ENCODE peak calls at places on chromosomes 1 and 21, in six cellular contexts. One of them, this sample, is unnamed.

GRCh38 chr1:68101829-68102228 is 51.4 kb upstream of the DIRAS3 start:
- DNase-seq in testis: no peak
- DNase-seq in neural progenitor cell: no peak
- DNase-seq in spleen: no peak
- DNase-seq in tibial nerve: no peak
- DNase-seq in A549: no peak
- DNase-seq in this sample: no peak

GRCh38 chr1:214582289-214582891 is 20.6 kb upstream of the CENPF start:
- DNase-seq in testis: no peak
- DNase-seq in neural progenitor cell: peak; percentile 9
- DNase-seq in spleen: no peak
- DNase-seq in tibial nerve: no peak
- DNase-seq in A549: no peak
- DNase-seq in this sample: no peak

GRCh38 chr1:192579319-192579738 is 3.8 kb downstream of the RGS1 start:
- DNase-seq in testis: no peak
- DNase-seq in neural progenitor cell: peak; percentile 34
- DNase-seq in spleen: no peak
- DNase-seq in tibial nerve: no peak
- DNase-seq in A549: no peak
- DNase-seq in this sample: no peak

GRCh38 chr1:247401310-247402098 is 14.5 kb upstream of the NLRP3 start:
- DNase-seq in testis: no peak
- DNase-seq in neural progenitor cell: no peak
- DNase-seq in spleen: no peak
- DNase-seq in tibial nerve: no peak
- DNase-seq in A549: no peak
- DNase-seq in this sample: no peak

GRCh38 chr1:11211925-11212587 is 22.9 kb downstream of the ANGPTL7 start:
- DNase-seq in testis: no peak
- DNase-seq in neural progenitor cell: no peak
- DNase-seq in spleen: no peak
- DNase-seq in tibial nerve: no peak
- DNase-seq in A549: no peak
- DNase-seq in this sample: no peak

GRCh38 chr1:115158181-115158580 is 68.9 kb upstream of the TSPAN2 start:
- DNase-seq in testis: no peak
- DNase-seq in neural progenitor cell: no peak
- DNase-seq in spleen: no peak
- DNase-seq in tibial nerve: peak; percentile 23
- DNase-seq in A549: no peak
- DNase-seq in this sample: no peak

GRCh38 chr1:45272943-45273342 is 53.8 kb upstream of the HPDL start:
- DNase-seq in testis: no peak
- DNase-seq in neural progenitor cell: no peak
- DNase-seq in spleen: no peak
- DNase-seq in tibial nerve: no peak
- DNase-seq in A549: no peak
- DNase-seq in this sample: no peak

GRCh38 chr1:8121261-8122159 is 95.4 kb upstream of the ERRFI1 start:
- DNase-seq in testis: peak; percentile 71
- DNase-seq in neural progenitor cell: no peak
- DNase-seq in spleen: no peak
- DNase-seq in tibial nerve: peak; percentile 61
- DNase-seq in A549: no peak
- DNase-seq in this sample: peak; percentile 70

GRCh38 chr1:196355206-196355786 is 252.9 kb downstream of the KCNT2 start:
- DNase-seq in testis: no peak
- DNase-seq in neural progenitor cell: no peak
- DNase-seq in spleen: no peak
- DNase-seq in tibial nerve: peak; percentile 40
- DNase-seq in A549: peak; percentile 5
- DNase-seq in this sample: no peak

GRCh38 chr21:14923468-14923867 is 141.3 kb downstream of the NRIP1 start:
- DNase-seq in testis: no peak
- DNase-seq in neural progenitor cell: no peak
- DNase-seq in spleen: no peak
- DNase-seq in tibial nerve: no peak
- DNase-seq in A549: no peak
- DNase-seq in this sample: no peak

GRCh38 chr21:46294647-46295176 is 8.6 kb downstream of the YBEY start:
- DNase-seq in testis: no peak
- DNase-seq in neural progenitor cell: no peak
- DNase-seq in spleen: no peak
- DNase-seq in tibial nerve: no peak
- DNase-seq in A549: no peak
- DNase-seq in this sample: no peak

GRCh38 chr1:225735252-225736149 is 42.1 kb upstream of the SRP9 start:
- DNase-seq in testis: peak; percentile 88
- DNase-seq in neural progenitor cell: peak; percentile 23
- DNase-seq in spleen: no peak
- DNase-seq in tibial nerve: peak; percentile 62
- DNase-seq in A549: peak; percentile 82
- DNase-seq in this sample: peak; percentile 67
- H3K4me3 ChIP-seq in testis: no peak overlapping the region
- H3K4me3 ChIP-seq in neural progenitor cell: no peak overlapping the region
- H3K4me3 ChIP-seq in spleen: no peak overlapping the region
- H3K4me3 ChIP-seq in tibial nerve: no peak overlapping the region
- H3K4me3 ChIP-seq in A549: no peak overlapping the region
- H3K4me3 ChIP-seq in this sample: no peak overlapping the region

DNA sequence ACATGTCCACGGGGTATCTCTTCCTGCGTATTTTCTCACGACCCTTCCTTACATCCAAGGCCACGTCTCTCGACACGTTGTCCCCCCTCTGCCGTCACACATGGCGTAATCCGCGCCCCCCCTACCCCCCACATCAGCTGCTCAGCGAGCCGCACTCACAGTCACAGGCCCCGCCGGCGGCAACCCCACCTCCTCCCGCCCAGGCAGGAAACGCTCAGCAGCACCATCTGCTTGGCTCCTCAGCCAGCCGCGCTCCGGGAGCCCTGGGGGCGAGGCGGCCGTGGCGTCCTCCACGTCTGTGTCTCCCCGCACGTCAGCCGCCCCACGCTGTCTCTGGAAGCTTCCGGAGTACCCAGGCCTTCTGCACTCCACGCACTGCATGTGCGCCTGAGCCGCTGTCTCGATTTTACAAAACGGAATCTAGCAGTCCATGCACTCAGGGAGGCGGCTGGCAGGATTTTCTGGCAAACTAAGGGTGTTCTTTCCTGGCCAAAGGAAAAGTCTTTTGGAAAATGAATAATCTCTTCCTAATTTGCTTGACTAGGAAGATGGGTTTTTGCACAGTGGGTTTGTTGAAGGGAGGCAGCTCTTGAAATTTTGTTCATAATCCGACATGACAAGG is 64.5 kb downstream of the SIK1 start:
- DNase-seq in testis: peak; percentile 67
- DNase-seq in neural progenitor cell: peak; percentile 48
- DNase-seq in spleen: peak; percentile 95
- DNase-seq in tibial nerve: peak; percentile 64
- DNase-seq in A549: no peak
- DNase-seq in this sample: no peak
- TF ChIP-seq CTCF in testis: no peak
- TF ChIP-seq CTCF in neural progenitor cell: no peak
- TF ChIP-seq CTCF in spleen: no peak
- TF ChIP-seq CTCF in tibial nerve: no peak
- TF ChIP-seq CTCF in A549: no peak
- TF ChIP-seq CTCF in this sample: no peak

GRCh38 chr1:227925582-227926198 is 22.0 kb downstream of the WNT9A start:
- DNase-seq in testis: no peak
- DNase-seq in neural progenitor cell: no peak
- DNase-seq in spleen: no peak
- DNase-seq in tibial nerve: no peak
- DNase-seq in A549: no peak
- DNase-seq in this sample: no peak

GRCh38 chr1:227924168-227924837 is 23.4 kb downstream of the WNT9A start:
- DNase-seq in testis: no peak
- DNase-seq in neural progenitor cell: no peak
- DNase-seq in spleen: no peak
- DNase-seq in tibial nerve: no peak
- DNase-seq in A549: no peak
- DNase-seq in this sample: no peak

GRCh38 chr1:227926216-227926791 is 21.4 kb downstream of the WNT9A start:
- DNase-seq in testis: no peak
- DNase-seq in neural progenitor cell: no peak
- DNase-seq in spleen: no peak
- DNase-seq in tibial nerve: no peak
- DNase-seq in A549: no peak
- DNase-seq in this sample: no peak

GRCh38 chr1:227923353-227924167 is 24.2 kb downstream of the WNT9A start:
- DNase-seq in testis: no peak
- DNase-seq in neural progenitor cell: no peak
- DNase-seq in spleen: no peak
- DNase-seq in tibial nerve: no peak
- DNase-seq in A549: no peak
- DNase-seq in this sample: no peak

DNA sequence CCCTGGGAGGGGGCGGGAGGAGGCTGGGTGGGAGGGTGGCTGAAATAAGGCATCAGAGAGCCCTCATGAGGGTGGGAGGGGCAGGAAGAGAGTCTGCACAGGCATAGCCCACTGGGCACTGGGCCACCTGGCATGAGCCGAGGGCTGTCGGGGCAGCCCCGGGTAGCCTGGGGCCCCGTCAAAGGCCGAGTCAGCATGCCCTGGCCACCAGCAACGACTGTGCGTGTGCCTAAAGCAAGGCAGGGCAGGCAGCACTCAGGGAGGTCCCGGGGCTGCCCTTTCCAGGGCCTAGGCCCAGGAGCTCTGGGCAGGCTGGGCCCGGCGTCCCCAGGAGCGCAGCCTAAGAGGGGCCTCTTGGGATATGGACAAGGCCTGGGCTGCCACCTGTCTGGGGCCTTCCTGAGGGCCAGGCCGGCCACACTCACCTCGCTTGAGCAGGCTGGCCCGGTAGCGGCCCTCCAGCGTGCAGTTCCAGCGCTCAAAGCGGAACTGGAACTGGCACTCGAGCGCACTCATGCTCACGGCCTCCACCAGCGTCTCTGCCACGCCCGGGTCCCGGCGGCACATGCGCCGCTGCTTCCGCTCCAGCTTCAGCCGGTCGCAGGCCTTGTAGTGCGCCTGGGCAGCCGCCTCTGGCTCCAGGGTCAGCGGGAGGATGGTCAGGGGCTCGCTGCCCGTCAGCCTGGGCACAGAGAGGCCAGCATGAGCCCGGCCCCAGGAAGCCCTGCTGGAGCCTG is 22.7 kb downstream of the WNT9A start:
- DNase-seq in testis: no peak
- DNase-seq in neural progenitor cell: no peak
- DNase-seq in spleen: no peak
- DNase-seq in tibial nerve: no peak
- DNase-seq in A549: no peak
- DNase-seq in this sample: peak; percentile 43
- H3K4me1 ChIP-seq in testis: no peaks in the 10 kb centered on the region
- H3K4me1 ChIP-seq in neural progenitor cell: peaks cover 34% of the 10 kb centered on the region
- H3K4me1 ChIP-seq in spleen: no peaks in the 10 kb centered on the region
- H3K4me1 ChIP-seq in tibial nerve: no peaks in the 10 kb centered on the region
- H3K4me1 ChIP-seq in A549: no peaks in the 10 kb centered on the region
- H3K4me1 ChIP-seq in this sample: no peaks in the 10 kb centered on the region

GRCh38 chr1:202238914-202239313 is 45.3 kb downstream of the LGR6 start:
- DNase-seq in testis: peak; percentile 64
- DNase-seq in neural progenitor cell: no peak
- DNase-seq in spleen: peak; percentile 43
- DNase-seq in tibial nerve: no peak
- DNase-seq in A549: no peak
- DNase-seq in this sample: no peak

GRCh38 chr1:202235003-202235660 is 41.5 kb downstream of the LGR6 start:
- DNase-seq in testis: no peak
- DNase-seq in neural progenitor cell: no peak
- DNase-seq in spleen: peak; percentile 46
- DNase-seq in tibial nerve: no peak
- DNase-seq in A549: no peak
- DNase-seq in this sample: no peak

GRCh38 chr1:202235856-202236837 is 42.5 kb downstream of the LGR6 start:
- DNase-seq in testis: peak; percentile 69
- DNase-seq in neural progenitor cell: peak; percentile 78
- DNase-seq in spleen: peak; percentile 83
- DNase-seq in tibial nerve: peak; percentile 52
- DNase-seq in A549: peak; percentile 98
- DNase-seq in this sample: peak; percentile 75

GRCh38 chr1:202234331-202235002 is 40.9 kb downstream of the LGR6 start:
- DNase-seq in testis: no peak
- DNase-seq in neural progenitor cell: no peak
- DNase-seq in spleen: no peak
- DNase-seq in tibial nerve: no peak
- DNase-seq in A549: no peak
- DNase-seq in this sample: no peak

GRCh38 chr1:202237052-202237451 is 43.5 kb downstream of the LGR6 start:
- DNase-seq in testis: peak; percentile 34
- DNase-seq in neural progenitor cell: peak; percentile 83
- DNase-seq in spleen: peak; percentile 61
- DNase-seq in tibial nerve: no peak
- DNase-seq in A549: peak; percentile 92
- DNase-seq in this sample: no peak
- H3K4me3 ChIP-seq in testis: no peak overlapping the region
- H3K4me3 ChIP-seq in neural progenitor cell: no peak overlapping the region
- H3K4me3 ChIP-seq in spleen: no peak overlapping the region
- H3K4me3 ChIP-seq in tibial nerve: no peak overlapping the region
- H3K4me3 ChIP-seq in A549: no peak overlapping the region
- H3K4me3 ChIP-seq in this sample: no peak overlapping the region

GRCh38 chr1:202862672-202863560 is 26.0 kb downstream of the RABIF start:
- DNase-seq in testis: no peak
- DNase-seq in neural progenitor cell: no peak
- DNase-seq in spleen: no peak
- DNase-seq in tibial nerve: no peak
- DNase-seq in A549: no peak
- DNase-seq in this sample: no peak

GRCh38 chr1:202858789-202859414 is 30.0 kb downstream of the RABIF start:
- DNase-seq in testis: peak; percentile 23
- DNase-seq in neural progenitor cell: no peak
- DNase-seq in spleen: no peak
- DNase-seq in tibial nerve: peak; percentile 29
- DNase-seq in A549: no peak
- DNase-seq in this sample: no peak

GRCh38 chr1:202858306-202858705 is 30.6 kb downstream of the RABIF start:
- DNase-seq in testis: peak; percentile 84
- DNase-seq in neural progenitor cell: no peak
- DNase-seq in spleen: no peak
- DNase-seq in tibial nerve: peak; percentile 86
- DNase-seq in A549: no peak
- DNase-seq in this sample: no peak

GRCh38 chr1:202861420-202862121 is 27.4 kb downstream of the RABIF start:
- DNase-seq in testis: peak; percentile 96
- DNase-seq in neural progenitor cell: peak; percentile 97
- DNase-seq in spleen: peak; percentile 96
- DNase-seq in tibial nerve: peak; percentile 87
- DNase-seq in A549: peak; percentile 92
- DNase-seq in this sample: peak; percentile 92

GRCh38 chr1:202860744-202861419 is 28.1 kb downstream of the RABIF start:
- DNase-seq in testis: peak; percentile 71
- DNase-seq in neural progenitor cell: peak; percentile 85
- DNase-seq in spleen: peak; percentile 80
- DNase-seq in tibial nerve: no peak
- DNase-seq in A549: peak; percentile 55
- DNase-seq in this sample: peak; percentile 73
- TF ChIP-seq CTCF in testis: no peak
- TF ChIP-seq CTCF in neural progenitor cell: no peak
- TF ChIP-seq CTCF in spleen: no peak
- TF ChIP-seq CTCF in tibial nerve: no peak
- TF ChIP-seq CTCF in A549: no peak
- TF ChIP-seq CTCF in this sample: no peak